ENCODE peak calls at places on chromosomes 2 and 18, in eight cellular contexts. One of them, this sample, is unnamed. For H3K27me3 and H3K36me3, the result is how much of the 10 kb centered on the place peaks cover.

GRCh38 chr18:11987527-11987926 is 6.2 kb downstream of the IMPA2 start:
- DNase-seq in GM23248: peak
- DNase-seq in WERI-Rb-1: no peak
- DNase-seq in brain microvascular endothelial cell: no peak
- DNase-seq in fibroblast of lung: peak
- DNase-seq in astrocyte: no peak
- DNase-seq in adrenal gland: peak
- DNase-seq in HCT116: no peak
- DNase-seq in this sample: no peak

GRCh38 chr18:10726198-10727068 is 200.6 kb downstream of the NAPG start:
- DNase-seq in HCT116: no peak
- DNase-seq in WERI-Rb-1: peak
- DNase-seq in GM23248: no peak
- DNase-seq in astrocyte: no peak
- DNase-seq in adrenal gland: no peak
- DNase-seq in fibroblast of lung: no peak
- DNase-seq in brain microvascular endothelial cell: no peak
- DNase-seq in this sample: no peak

GRCh38 chr2:134988994-134989605 is 58.1 kb downstream of the MAP3K19 start:
- DNase-seq in astrocyte: peak
- DNase-seq in fibroblast of lung: peak
- DNase-seq in adrenal gland: no peak
- DNase-seq in brain microvascular endothelial cell: no peak
- DNase-seq in HCT116: peak
- DNase-seq in WERI-Rb-1: no peak
- DNase-seq in GM23248: peak
- DNase-seq in this sample: no peak

GRCh38 chr2:167733750-167734149 is 513.6 kb downstream of the STK39 start:
- DNase-seq in astrocyte: no peak
- DNase-seq in GM23248: no peak
- DNase-seq in fibroblast of lung: peak
- DNase-seq in adrenal gland: peak
- DNase-seq in WERI-Rb-1: no peak
- DNase-seq in HCT116: no peak
- DNase-seq in brain microvascular endothelial cell: peak
- DNase-seq in this sample: no peak

GRCh38 chr2:70440621-70441020 is 113.0 kb downstream of the TGFA start:
- DNase-seq in adrenal gland: no peak
- DNase-seq in WERI-Rb-1: no peak
- DNase-seq in astrocyte: no peak
- DNase-seq in fibroblast of lung: no peak
- DNase-seq in HCT116: no peak
- DNase-seq in brain microvascular endothelial cell: no peak
- DNase-seq in GM23248: no peak
- DNase-seq in this sample: no peak

GRCh38 chr2:219038600-219038999 is 2.7 kb downstream of the CFAP65 start:
- DNase-seq in brain microvascular endothelial cell: no peak
- DNase-seq in HCT116: no peak
- DNase-seq in fibroblast of lung: no peak
- DNase-seq in GM23248: no peak
- DNase-seq in WERI-Rb-1: no peak
- DNase-seq in adrenal gland: no peak
- DNase-seq in astrocyte: no peak
- DNase-seq in this sample: no peak

GRCh38 chr2:142870516-142870915 is 6.9 kb upstream of the KYNU start:
- DNase-seq in HCT116: no peak
- DNase-seq in WERI-Rb-1: no peak
- DNase-seq in GM23248: peak
- DNase-seq in brain microvascular endothelial cell: no peak
- DNase-seq in astrocyte: no peak
- DNase-seq in fibroblast of lung: peak
- DNase-seq in adrenal gland: no peak
- DNase-seq in this sample: no peak

GRCh38 chr18:31723639-31723997 is 37.1 kb downstream of the SLC25A52 start:
- DNase-seq in astrocyte: no peak
- DNase-seq in brain microvascular endothelial cell: no peak
- DNase-seq in adrenal gland: no peak
- DNase-seq in GM23248: no peak
- DNase-seq in HCT116: no peak
- DNase-seq in fibroblast of lung: no peak
- DNase-seq in WERI-Rb-1: no peak
- DNase-seq in this sample: no peak

GRCh38 chr2:195559431-195559914 is 97.6 kb upstream of the SLC39A10 start:
- DNase-seq in GM23248: peak
- DNase-seq in brain microvascular endothelial cell: peak
- DNase-seq in adrenal gland: no peak
- DNase-seq in astrocyte: peak
- DNase-seq in fibroblast of lung: peak
- DNase-seq in WERI-Rb-1: no peak
- DNase-seq in HCT116: no peak
- DNase-seq in this sample: peak

GRCh38 chr2:132668986-132669853 is 785 bp downstream of the LYPD1 start:
- DNase-seq in brain microvascular endothelial cell: no peak
- DNase-seq in GM23248: peak
- DNase-seq in WERI-Rb-1: peak
- DNase-seq in astrocyte: no peak
- DNase-seq in fibroblast of lung: peak
- DNase-seq in adrenal gland: no peak
- DNase-seq in HCT116: no peak
- DNase-seq in this sample: no peak

GRCh38 chr2:219551863-219552381 is 8.1 kb downstream of the TMEM198 start:
- DNase-seq in adrenal gland: no peak
- DNase-seq in astrocyte: no peak
- DNase-seq in WERI-Rb-1: no peak
- DNase-seq in fibroblast of lung: no peak
- DNase-seq in HCT116: no peak
- DNase-seq in GM23248: no peak
- DNase-seq in brain microvascular endothelial cell: no peak
- DNase-seq in this sample: no peak

GRCh38 chr2:43220229-43220981 is 6.0 kb downstream of the ZFP36L2 start:
- DNase-seq in GM23248: peak
- DNase-seq in fibroblast of lung: peak
- DNase-seq in brain microvascular endothelial cell: peak
- DNase-seq in astrocyte: peak
- DNase-seq in WERI-Rb-1: no peak
- DNase-seq in HCT116: no peak
- DNase-seq in adrenal gland: no peak
- DNase-seq in this sample: no peak

DNA sequence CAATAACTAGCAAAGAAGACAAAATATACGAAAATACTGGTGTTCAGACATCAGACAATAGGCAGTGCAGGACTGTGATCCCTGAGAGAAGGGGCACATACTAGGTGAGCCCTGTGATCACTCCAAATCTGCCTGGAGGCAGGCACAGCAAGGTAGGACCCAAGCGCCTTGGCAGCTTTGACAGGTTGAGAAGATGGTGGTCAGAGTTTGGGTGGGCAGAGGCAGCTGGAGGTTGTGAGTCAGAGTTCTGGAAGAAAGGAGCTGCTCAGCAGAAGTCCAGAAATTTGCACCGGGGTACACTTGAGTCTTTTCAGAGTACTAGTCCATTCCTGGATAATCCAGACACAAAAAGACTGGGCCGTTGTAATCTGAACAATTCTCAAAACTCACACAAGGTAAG is 14.0 kb downstream of the KIF1A start:
- DNase-seq in WERI-Rb-1: no peak
- DNase-seq in fibroblast of lung: no peak
- DNase-seq in GM23248: no peak
- DNase-seq in brain microvascular endothelial cell: no peak
- DNase-seq in adrenal gland: peak
- DNase-seq in HCT116: no peak
- DNase-seq in astrocyte: no peak
- DNase-seq in this sample: no peak
- H3K27me3 ChIP-seq in WERI-Rb-1: under half
- H3K27me3 ChIP-seq in fibroblast of lung: under half
- H3K27me3 ChIP-seq in GM23248: half or more
- H3K27me3 ChIP-seq in brain microvascular endothelial cell: under half
- H3K27me3 ChIP-seq in adrenal gland: under half
- H3K27me3 ChIP-seq in HCT116: under half
- H3K27me3 ChIP-seq in astrocyte: under half
- H3K27me3 ChIP-seq in this sample: under half

GRCh38 chr2:33256162-33256755 is 220.2 kb upstream of the RASGRP3 start:
- DNase-seq in brain microvascular endothelial cell: no peak
- DNase-seq in WERI-Rb-1: no peak
- DNase-seq in GM23248: no peak
- DNase-seq in fibroblast of lung: no peak
- DNase-seq in astrocyte: no peak
- DNase-seq in HCT116: no peak
- DNase-seq in adrenal gland: no peak
- DNase-seq in this sample: no peak
- H3K36me3 ChIP-seq in brain microvascular endothelial cell: half or more
- H3K36me3 ChIP-seq in WERI-Rb-1: under half
- H3K36me3 ChIP-seq in GM23248: under half
- H3K36me3 ChIP-seq in fibroblast of lung: under half
- H3K36me3 ChIP-seq in astrocyte: under half
- H3K36me3 ChIP-seq in HCT116: under half
- H3K36me3 ChIP-seq in adrenal gland: under half
- H3K36me3 ChIP-seq in this sample: under half

GRCh38 chr2:100381240-100381639 is 36.2 kb downstream of the CHST10 start:
- DNase-seq in adrenal gland: peak
- DNase-seq in astrocyte: peak
- DNase-seq in WERI-Rb-1: peak
- DNase-seq in HCT116: peak
- DNase-seq in brain microvascular endothelial cell: peak
- DNase-seq in fibroblast of lung: peak
- DNase-seq in GM23248: peak
- DNase-seq in this sample: peak
- H3K4me3 ChIP-seq in adrenal gland: no peak
- H3K4me3 ChIP-seq in astrocyte: no peak
- H3K4me3 ChIP-seq in WERI-Rb-1: no peak
- H3K4me3 ChIP-seq in HCT116: no peak
- H3K4me3 ChIP-seq in brain microvascular endothelial cell: no peak
- H3K4me3 ChIP-seq in fibroblast of lung: no peak
- H3K4me3 ChIP-seq in GM23248: no peak
- H3K4me3 ChIP-seq in this sample: no peak

GRCh38 chr18:75524852-75525251 is 97.3 kb upstream of the SMIM21 start:
- DNase-seq in fibroblast of lung: no peak
- DNase-seq in GM23248: no peak
- DNase-seq in adrenal gland: no peak
- DNase-seq in brain microvascular endothelial cell: no peak
- DNase-seq in WERI-Rb-1: no peak
- DNase-seq in astrocyte: no peak
- DNase-seq in HCT116: no peak
- DNase-seq in this sample: no peak
- H3K27me3 ChIP-seq in fibroblast of lung: under half
- H3K27me3 ChIP-seq in GM23248: under half
- H3K27me3 ChIP-seq in adrenal gland: under half
- H3K27me3 ChIP-seq in brain microvascular endothelial cell: under half
- H3K27me3 ChIP-seq in WERI-Rb-1: under half
- H3K27me3 ChIP-seq in astrocyte: under half
- H3K27me3 ChIP-seq in HCT116: under half
- H3K27me3 ChIP-seq in this sample: under half

This sample was measured in MG63.